ENCODE peak calls at places on chromosome 1, in nine cellular contexts. Y is posterior cingulate gyrus; S is CD8-positive, alpha-beta memory T cell; N is AG04450; M is SW 1271; W is activated CD4-positive, alpha-beta T cell treated with anti-CD3 and anti-CD28 coated beads for 48 hours; C is cardiac fibroblast; K is stimulated activated naive CD8-positive, alpha-beta T cell treated with anti-CD3 and anti-CD28 coated beads, Interleukin-15, amount 100 ng/mL, for 72 hours; E is CD4-positive, CD25-positive, alpha-beta regulatory T cell. J is an unnamed sample.
A peak's percentile ranks its signal among the peaks of the same experiment; 100 is the strongest.

GRCh38 chr1:172662464-172663109 is 3.7 kb downstream of the FASLG start:
- DNase-seq in K (peak; percentile 96), E (peak; percentile 34), C (peak; percentile 94), N (peak; percentile 26), S (peak; percentile 78), Y (peak; percentile 71), W (peak; percentile 94), M (no peak), J (peak; percentile 63)

GRCh38 chr1:93816970-93817738 is 61.9 kb downstream of the DNTTIP2 start:
- DNase-seq in M (no peak), E (no peak), W (no peak), K (no peak), S (no peak), N (peak; percentile 48), Y (no peak), C (peak; percentile 71), J (no peak)

GRCh38 chr1:219465247-219466093 is 147.4 kb downstream of the ZC3H11B start:
- DNase-seq in N (no peak), K (no peak), Y (no peak), S (no peak), M (no peak), W (peak; percentile 11), C (peak; percentile 30), E (no peak), J (no peak)

GRCh38 chr1:97210302-97210701 is 488.7 kb downstream of the PTBP2 start:
- DNase-seq in M (no peak), C (no peak), N (no peak), K (no peak), E (no peak), W (no peak), Y (no peak), S (no peak), J (no peak)

GRCh38 chr1:156025873-156026272 is 5.1 kb upstream of the SSR2 start:
- DNase-seq in W (peak; percentile 62), S (peak; percentile 24), Y (peak; percentile 92), E (no peak), N (no peak), C (peak; percentile 49), K (peak; percentile 57), M (no peak), J (peak; percentile 45)

GRCh38 chr1:246724725-246725095 is 501 bp downstream of the SCCPDH start:
- DNase-seq in K (peak; percentile 24), N (no peak), E (no peak), W (peak; percentile 11), S (no peak), C (peak; percentile 61), M (peak; percentile 71), Y (no peak), J (no peak)

GRCh38 chr1:29672955-29673507 is 436.7 kb downstream of the PTPRU start:
- DNase-seq in E (no peak), M (no peak), C (no peak), K (no peak), Y (peak; percentile 43), W (no peak), N (no peak), S (no peak), J (peak; percentile 8)

GRCh38 chr1:202131956-202132821 is 9.5 kb downstream of the GPR37L1 start:
- DNase-seq in S (no peak), K (no peak), C (no peak), W (no peak), N (no peak), M (no peak), Y (peak; percentile 93), E (no peak), J (no peak)

GRCh38 chr1:157626099-157626498 is 28.2 kb upstream of the FCRL4 start:
- DNase-seq in S (no peak), Y (no peak), K (peak; percentile 27), C (no peak), M (no peak), E (no peak), W (peak; percentile 43), N (no peak), J (no peak)

GRCh38 chr1:152086785-152087184 is 2.1 kb downstream of the TCHHL1 start:
- DNase-seq in M (no peak), S (no peak), E (no peak), N (no peak), K (no peak), Y (no peak), C (no peak), W (no peak), J (no peak)

GRCh38 chr1:48069662-48070432 is 72.7 kb upstream of the TRABD2B start:
- DNase-seq in E (no peak), Y (no peak), M (no peak), S (no peak), C (no peak), N (no peak), K (no peak), W (no peak), J (no peak)

GRCh38 chr1:213326666-213327317 is 275.8 kb downstream of the RPS6KC1 start:
- DNase-seq in C (peak; percentile 56), S (no peak), N (peak; percentile 29), Y (no peak), E (no peak), W (no peak), K (no peak), M (no peak), J (peak; percentile 55)

GRCh38 chr1:204085876-204086275 is 13.0 kb downstream of the SOX13 start:
- DNase-seq in S (no peak), C (no peak), N (no peak), M (no peak), K (no peak), W (no peak), E (no peak), Y (peak; percentile 29), J (no peak)

GRCh38 chr1:59136541-59137335 is 160.2 kb upstream of the FGGY start:
- DNase-seq in K (no peak), S (no peak), E (no peak), W (no peak), Y (no peak), N (no peak), M (peak; percentile 13), C (peak; percentile 60), J (no peak)

GRCh38 chr1:103461171-103462105 is 64.1 kb upstream of the RNPC3 start:
- DNase-seq in C (peak; percentile 65), N (no peak), E (no peak), S (no peak), W (no peak), Y (no peak), M (no peak), K (no peak), J (no peak)

GRCh38 chr1:215569987-215570824 is 3.1 kb downstream of the KCTD3 start:
- DNase-seq in C (peak; percentile 30), K (no peak), M (no peak), Y (no peak), N (no peak), W (no peak), E (no peak), S (no peak), J (no peak)

GRCh38 chr1:79124756-79125155 is 118.2 kb upstream of the ADGRL4 start:
- DNase-seq in E (no peak), Y (no peak), N (no peak), M (no peak), W (no peak), S (no peak), C (peak; percentile 25), K (no peak), J (no peak)

GRCh38 chr1:155892801-155893200 is 18.3 kb downstream of the RIT1 start:
- DNase-seq in M (no peak), N (peak; percentile 59), W (no peak), S (no peak), Y (no peak), C (peak; percentile 89), K (no peak), E (no peak), J (no peak)

GRCh38 chr1:233368106-233368783 is 40.7 kb downstream of the MAP3K21 start:
- DNase-seq in N (no peak), W (no peak), K (no peak), Y (no peak), S (no peak), E (no peak), M (no peak), C (peak; percentile 33), J (no peak)

GRCh38 chr1:34149501-34149900 is 15.5 kb downstream of the CSMD2 start:
- DNase-seq in M (no peak), N (no peak), S (no peak), W (no peak), C (no peak), K (no peak), Y (no peak), E (no peak), J (no peak)

GRCh38 chr1:67563684-67564083 is 121.3 kb upstream of the GADD45A start:
- DNase-seq in E (no peak), Y (no peak), C (no peak), K (no peak), W (no peak), S (no peak), N (no peak), M (no peak), J (no peak)

GRCh38 chr1:36706416-36706815 is 223.7 kb upstream of the CSF3R start:
- DNase-seq in K (no peak), E (no peak), N (no peak), M (no peak), Y (peak; percentile 87), S (no peak), C (no peak), W (no peak), J (peak; percentile 53)

GRCh38 chr1:38929476-38929875 is 12.2 kb downstream of the RHBDL2 start:
- DNase-seq in E (no peak), W (no peak), K (no peak), Y (peak; percentile 98), S (no peak), C (no peak), N (no peak), M (no peak), J (no peak)

GRCh38 chr1:198056255-198056654 is 100.5 kb upstream of the NEK7 start:
- DNase-seq in M (no peak), C (no peak), Y (no peak), S (no peak), W (peak; percentile 36), N (no peak), K (peak; percentile 14), E (no peak), J (no peak)

GRCh38 chr1:237879195-237879594 is 11.5 kb downstream of the ZP4 start:
- DNase-seq in M (no peak), K (no peak), C (peak; percentile 7), E (no peak), Y (no peak), W (no peak), S (no peak), N (no peak), J (no peak)

GRCh38 chr1:190084552-190084951 is 393.1 kb downstream of the BRINP3 start:
- DNase-seq in N (no peak), M (no peak), S (no peak), Y (no peak), C (no peak), K (no peak), E (no peak), W (peak; percentile 2), J (no peak)

GRCh38 chr1:16978589-16979474 is 1.6 kb downstream of the MFAP2 start:
- DNase-seq in M (no peak), C (peak; percentile 84), N (peak; percentile 82), K (no peak), Y (no peak), W (no peak), S (no peak), E (no peak), J (no peak)

GRCh38 chr1:205810448-205811157 is 2.4 kb downstream of the SLC41A1 start:
- DNase-seq in E (no peak), N (no peak), C (peak; percentile 10), S (no peak), W (no peak), K (no peak), Y (no peak), M (no peak), J (no peak)